ENCODE peak calls at places on chromosomes 13 and 19, in ten cellular contexts. I is activated CD8-positive, alpha-beta T cell treated with anti-CD3 and anti-CD28 coated beads for 36 hours; K is GM03348; U is GM12878; Q is SJSA1; F is AG04449; R is ovary; G is ELR; D is neural crest cell; P is hippocampal formation. S is an unnamed sample.

GRCh38 chr13:74560325-74560724 is 426.1 kb upstream of the KLF12 start:
- DNase-seq in F (no peak), P (no peak), U (peak), R (no peak), D (no peak), I (no peak), Q (no peak), K (no peak), G (no peak), S (no peak)

GRCh38 chr19:44582581-44583265 is 30.6 kb upstream of the IGSF23 start:
- DNase-seq in D (peak), R (no peak), P (no peak), G (peak), F (no peak), U (no peak), K (peak), Q (no peak), I (peak), S (peak)

GRCh38 chr13:74450525-74450845 is 316.3 kb upstream of the KLF12 start:
- DNase-seq in F (no peak), P (no peak), I (no peak), K (no peak), U (no peak), G (no peak), Q (no peak), D (no peak), R (no peak), S (no peak)

GRCh38 chr13:20175907-20176652 is 15.2 kb upstream of the GJA3 start:
- DNase-seq in Q (no peak), K (no peak), F (no peak), R (no peak), G (no peak), D (no peak), I (no peak), P (no peak), U (no peak), S (no peak)

GRCh38 chr13:112996671-112997091 is 27.7 kb downstream of the MCF2L start:
- DNase-seq in G (no peak), P (no peak), I (no peak), F (no peak), R (no peak), Q (no peak), D (no peak), K (no peak), U (no peak), S (no peak)

GRCh38 chr13:31048521-31048920 is 113.2 kb downstream of the HSPH1 start:
- DNase-seq in U (no peak), P (no peak), R (no peak), K (no peak), I (no peak), F (no peak), Q (no peak), D (no peak), G (peak), S (no peak)

GRCh38 chr19:51094696-51095279 is 12.1 kb upstream of the KLK14 start:
- DNase-seq in G (peak), Q (peak), D (peak), I (peak), K (peak), R (peak), U (no peak), F (no peak), P (no peak), S (peak)

GRCh38 chr19:17341386-17341785 is 4.0 kb downstream of the GTPBP3 start:
- DNase-seq in P (no peak), Q (no peak), U (no peak), G (no peak), K (no peak), R (no peak), F (no peak), D (no peak), I (no peak), S (no peak)

GRCh38 chr19:12064266-12065099 is at the start of gene ZNF844:
- DNase-seq in K (peak), U (peak), D (peak), I (peak), R (peak), F (no peak), G (peak), P (peak), Q (no peak), S (peak)

GRCh38 chr13:47611664-47612288 is 389.3 kb downstream of the SUCLA2 start:
- DNase-seq in R (no peak), I (no peak), P (no peak), F (no peak), Q (no peak), K (no peak), G (peak), D (no peak), U (no peak), S (no peak)

GRCh38 chr19:1357695-1358094 is 26.0 kb upstream of the NDUFS7 start:
- DNase-seq in Q (no peak), D (no peak), P (no peak), U (no peak), K (no peak), R (no peak), F (no peak), I (no peak), G (no peak), S (no peak)

GRCh38 chr13:109160357-109160756 is 530.9 kb downstream of the MYO16 start:
- DNase-seq in D (no peak), K (no peak), I (no peak), F (no peak), Q (no peak), U (no peak), G (no peak), P (no peak), R (no peak), S (no peak)

GRCh38 chr19:48627211-48627864 is 8.0 kb downstream of the SPHK2 start:
- DNase-seq in U (no peak), K (no peak), I (peak), G (peak), P (no peak), F (no peak), Q (no peak), R (no peak), D (no peak), S (no peak)

GRCh38 chr19:48452255-48452654 is 3.1 kb upstream of the KCNJ14 start:
- DNase-seq in Q (no peak), F (no peak), G (no peak), K (no peak), U (no peak), P (no peak), R (no peak), D (no peak), I (no peak), S (no peak)

GRCh38 chr13:38883783-38884182 is 106.8 kb downstream of the STOML3 start:
- DNase-seq in I (no peak), P (no peak), G (no peak), Q (no peak), D (no peak), R (no peak), K (no peak), U (no peak), F (no peak), S (no peak)

GRCh38 chr19:47228168-47228936 is 2.6 kb downstream of the BBC3 start:
- DNase-seq in F (no peak), Q (peak), D (no peak), P (no peak), I (peak), G (peak), R (peak), U (no peak), K (peak), S (peak)

GRCh38 chr19:17681505-17682125 is 6.5 kb downstream of the UNC13A start:
- DNase-seq in G (peak), K (peak), R (peak), Q (no peak), I (peak), U (no peak), F (no peak), P (no peak), D (peak), S (peak)

GRCh38 chr13:109869312-109870237 is 83.2 kb upstream of the IRS2 start:
- DNase-seq in I (peak), K (peak), R (peak), G (peak), P (no peak), F (no peak), Q (no peak), D (no peak), U (no peak), S (no peak)

GRCh38 chr19:48879025-48879572 is 6.9 kb downstream of the PPP1R15A start:
- DNase-seq in R (no peak), P (no peak), F (no peak), Q (peak), I (no peak), D (no peak), G (no peak), U (no peak), K (no peak), S (no peak)

GRCh38 chr19:8988204-8988603 is 22.0 kb downstream of the MUC16 start:
- DNase-seq in K (no peak), U (no peak), R (no peak), Q (no peak), P (no peak), I (peak), G (no peak), F (no peak), D (no peak), S (no peak)

GRCh38 chr19:11261902-11262839 is at the start of gene DOCK6:
- DNase-seq in K (peak), G (peak), P (no peak), F (no peak), Q (no peak), D (peak), R (peak), U (no peak), I (peak), S (peak)

GRCh38 chr19:11420429-11420893 is 1.3 kb upstream of the RGL3 start:
- DNase-seq in R (peak), U (no peak), Q (no peak), F (no peak), I (no peak), D (no peak), K (peak), G (peak), P (no peak), S (peak)

GRCh38 chr13:46667687-46668281 is 114.8 kb downstream of the LRCH1 start:
- DNase-seq in I (no peak), G (peak), K (no peak), F (no peak), U (no peak), D (no peak), Q (no peak), P (no peak), R (no peak), S (no peak)

GRCh38 chr13:40970803-40971202 is 48.3 kb downstream of the ELF1 start:
- DNase-seq in F (no peak), U (no peak), Q (no peak), D (no peak), R (no peak), I (no peak), K (no peak), P (no peak), G (no peak), S (no peak)

GRCh38 chr19:16581145-16581970 is 9.1 kb upstream of the SLC35E1 start:
- DNase-seq in U (no peak), P (no peak), Q (no peak), K (no peak), D (no peak), R (no peak), I (no peak), G (no peak), F (no peak), S (no peak)

GRCh38 chr13:91647361-91647970 is 249.0 kb downstream of the GPC5 start:
- DNase-seq in P (no peak), Q (peak), D (peak), I (peak), F (no peak), R (no peak), G (peak), U (no peak), K (no peak), S (no peak)

GRCh38 chr19:53308339-53308811 is 25.2 kb upstream of the ZNF845 start:
- DNase-seq in P (no peak), D (peak), R (peak), I (peak), U (no peak), Q (no peak), F (no peak), G (no peak), K (peak), S (peak)

GRCh38 chr19:13042443-13043130 is 47.3 kb downstream of the NFIX start:
- DNase-seq in U (no peak), R (no peak), F (no peak), Q (no peak), G (no peak), D (no peak), I (no peak), P (no peak), K (no peak), S (no peak)

GRCh38 chr19:16441661-16442071 is 30.1 kb downstream of the EPS15L1 start:
- DNase-seq in R (no peak), P (no peak), F (no peak), Q (no peak), K (no peak), I (peak), G (peak), D (peak), U (no peak), S (no peak)